ENCODE peak calls at places on chromosomes 3 and 15, in nine cellular contexts. A, K, N, L, Z, O, H, I and B are unnamed samples. For H3K4me1 and H3K36me3, the result is how much of the 10 kb centered on the place peaks cover.

GRCh38 chr15:40002295-40002694 is 36.7 kb downstream of the SRP14 start:
- DNase-seq in A (no peak), O (no peak), Z (peak), I (no peak), N (no peak), H (no peak), L (no peak), K (no peak), B (no peak)

GRCh38 chr3:196604548-196604947 is 34.9 kb upstream of the NRROS start:
- DNase-seq in I (no peak), K (peak), O (peak), N (no peak), Z (no peak), H (no peak), L (no peak), A (no peak), B (no peak)

GRCh38 chr3:195701042-195701910 is 19.5 kb upstream of the MUC20 start:
- DNase-seq in N (no peak), Z (no peak), O (no peak), A (no peak), L (no peak), H (no peak), I (no peak), K (no peak), B (no peak)

GRCh38 chr15:51726302-51727073 is 11.0 kb downstream of the LYSMD2 start:
- DNase-seq in Z (peak), H (peak), L (peak), K (no peak), I (peak), O (no peak), N (no peak), A (no peak), B (no peak)

GRCh38 chr3:144045766-144046165 is 74.1 kb downstream of the DIPK2A start:
- DNase-seq in Z (no peak), I (no peak), A (no peak), O (no peak), L (no peak), N (no peak), K (no peak), H (no peak), B (no peak)

GRCh38 chr3:46607603-46608028 is 4.7 kb upstream of the FAM240A start:
- DNase-seq in I (no peak), L (no peak), A (no peak), H (peak), Z (peak), O (no peak), N (no peak), K (no peak), B (no peak)

GRCh38 chr3:126913524-126913923 is 69.4 kb upstream of the PLXNA1 start:
- DNase-seq in H (no peak), N (no peak), K (no peak), I (no peak), Z (no peak), A (no peak), L (no peak), O (no peak), B (no peak)

GRCh38 chr3:77825045-77825827 is 785.3 kb downstream of the ROBO2 start:
- DNase-seq in I (no peak), L (peak), H (peak), Z (no peak), K (peak), N (peak), A (no peak), O (no peak), B (peak)

GRCh38 chr3:114112696-114113095 is 56.2 kb downstream of the QTRT2 start:
- DNase-seq in I (no peak), A (no peak), Z (no peak), O (no peak), N (no peak), K (no peak), L (no peak), H (no peak), B (no peak)

GRCh38 chr3:170826047-170826446 is 43.9 kb downstream of the RPL22L1 start:
- DNase-seq in I (no peak), Z (peak), A (no peak), L (no peak), O (no peak), K (no peak), H (no peak), N (no peak), B (no peak)

GRCh38 chr3:67704322-67704721 is 49.9 kb upstream of the SUCLG2 start:
- DNase-seq in K (no peak), L (no peak), Z (peak), O (peak), I (no peak), A (no peak), H (no peak), N (no peak), B (no peak)

GRCh38 chr3:113374078-113374477 is 67.2 kb downstream of the CFAP44 start:
- DNase-seq in Z (no peak), K (no peak), H (no peak), I (no peak), N (no peak), A (no peak), L (no peak), O (no peak), B (no peak)

GRCh38 chr3:19159966-19160365 is 11.7 kb downstream of the KCNH8 start:
- DNase-seq in L (no peak), Z (no peak), N (no peak), H (no peak), I (no peak), O (no peak), A (no peak), K (no peak), B (no peak)

GRCh38 chr3:98695816-98696215 is 67.3 kb upstream of the ST3GAL6 start:
- DNase-seq in A (no peak), Z (no peak), N (no peak), L (no peak), K (no peak), H (no peak), O (no peak), I (no peak), B (no peak)

GRCh38 chr15:65338366-65338765 is 33.9 kb downstream of the RNU5B-1 start:
- DNase-seq in Z (no peak), L (no peak), I (no peak), K (peak), O (no peak), H (no peak), A (no peak), N (no peak), B (no peak)

GRCh38 chr3:72738752-72739520 is 109.3 kb downstream of the SHQ1 start:
- DNase-seq in I (peak), Z (peak), A (no peak), K (peak), O (peak), L (peak), N (peak), H (peak), B (no peak)

GRCh38 chr3:186790261-186790981 is 7.0 kb downstream of the EIF4A2 start:
- DNase-seq in H (peak), O (peak), Z (peak), N (no peak), I (no peak), L (no peak), K (no peak), A (no peak), B (no peak)

GRCh38 chr3:149965278-149965677 is 5.4 kb downstream of the PFN2 start:
- DNase-seq in Z (no peak), K (no peak), A (no peak), N (no peak), O (peak), L (no peak), I (no peak), H (no peak), B (no peak)

GRCh38 chr15:61661791-61662190 is 398.5 kb downstream of the VPS13C start:
- DNase-seq in L (no peak), A (no peak), I (no peak), H (no peak), O (no peak), K (no peak), Z (no peak), N (no peak), B (peak)

GRCh38 chr3:48013288-48013980 is 2.8 kb downstream of the MAP4 start:
- DNase-seq in I (no peak), K (no peak), A (no peak), H (peak), Z (no peak), L (peak), O (no peak), N (no peak), B (no peak)

GRCh38 chr3:187750041-187750512 is 4.8 kb upstream of the BCL6 start:
- DNase-seq in O (peak), Z (peak), H (no peak), N (peak), I (peak), L (peak), A (no peak), K (no peak), B (no peak)

GRCh38 chr3:195003893-195004289 is 267.1 kb downstream of the XXYLT1 start:
- DNase-seq in Z (no peak), N (no peak), L (no peak), A (no peak), K (no peak), I (no peak), H (no peak), O (no peak), B (peak)

GRCh38 chr3:13782501-13782900 is 97.4 kb downstream of the WNT7A start:
- DNase-seq in N (no peak), Z (no peak), A (no peak), I (no peak), H (no peak), O (no peak), L (peak), K (no peak), B (no peak)

GRCh38 chr3:126454026-126454425 is 21.7 kb downstream of the ZXDC start:
- DNase-seq in H (no peak), L (no peak), I (no peak), A (no peak), K (no peak), O (no peak), N (no peak), Z (no peak), B (no peak)

GRCh38 chr15:83449250-83449671 is 2.1 kb downstream of the SH3GL3 start:
- DNase-seq in O (no peak), K (no peak), A (no peak), N (no peak), I (no peak), Z (no peak), H (no peak), L (no peak), B (no peak)

GRCh38 chr3:100256724-100257123 is 4.1 kb upstream of the TBC1D23 start:
- DNase-seq in I (no peak), K (no peak), N (no peak), O (no peak), Z (no peak), L (no peak), A (no peak), H (no peak), B (no peak)

GRCh38 chr3:197458179-197458707 is 97.5 kb downstream of the BDH1 start:
- DNase-seq in A (no peak), O (no peak), Z (peak), I (no peak), H (no peak), K (peak), N (no peak), L (peak), B (no peak)

GRCh38 chr3:190491533-190492054 is 22.3 kb upstream of the IL1RAP start:
- DNase-seq in I (no peak), L (no peak), K (no peak), Z (no peak), A (no peak), H (no peak), N (no peak), O (no peak), B (no peak)

GRCh38 chr3:37660782-37661181 is 200.9 kb upstream of the CTDSPL start:
- DNase-seq in N (no peak), L (no peak), I (no peak), A (no peak), H (no peak), K (no peak), Z (no peak), O (no peak), B (no peak)

GRCh38 chr15:64944961-64945360 is 33.3 kb downstream of the ANKDD1A start:
- DNase-seq in H (no peak), L (no peak), Z (no peak), I (no peak), N (no peak), K (no peak), A (no peak), O (no peak), B (no peak)

GRCh38 chr3:123723527-123724168 is 138.8 kb upstream of the HACD2 start:
- DNase-seq in I (peak), K (no peak), L (peak), N (peak), O (peak), A (no peak), Z (peak), H (peak), B (peak)

GRCh38 chr3:42369304-42369703 is 41.1 kb downstream of the LYZL4 start:
- DNase-seq in Z (peak), N (no peak), H (no peak), A (no peak), O (no peak), L (peak), I (peak), K (no peak), B (no peak)

GRCh38 chr3:111758642-111759041 is 100.4 kb upstream of the PHLDB2 start:
- DNase-seq in K (no peak), H (no peak), I (no peak), A (no peak), O (no peak), N (no peak), Z (no peak), L (no peak), B (no peak)

GRCh38 chr3:102036015-102036414 is 186.7 kb downstream of the NFKBIZ start:
- DNase-seq in Z (no peak), K (no peak), N (no peak), I (no peak), O (peak), L (no peak), A (no peak), H (no peak), B (no peak)

GRCh38 chr3:102037791-102038190 is 188.5 kb downstream of the NFKBIZ start:
- DNase-seq in L (no peak), K (no peak), H (no peak), I (no peak), A (no peak), O (no peak), Z (no peak), N (no peak), B (no peak)

GRCh38 chr3:102036472-102036871 is 187.2 kb downstream of the NFKBIZ start:
- DNase-seq in O (no peak), L (no peak), A (no peak), I (no peak), H (no peak), Z (no peak), K (no peak), N (no peak), B (no peak)

GRCh38 chr3:102037209-102037608 is 187.9 kb downstream of the NFKBIZ start:
- DNase-seq in I (no peak), Z (peak), N (no peak), O (no peak), A (no peak), K (no peak), L (no peak), H (no peak), B (no peak)

DNA sequence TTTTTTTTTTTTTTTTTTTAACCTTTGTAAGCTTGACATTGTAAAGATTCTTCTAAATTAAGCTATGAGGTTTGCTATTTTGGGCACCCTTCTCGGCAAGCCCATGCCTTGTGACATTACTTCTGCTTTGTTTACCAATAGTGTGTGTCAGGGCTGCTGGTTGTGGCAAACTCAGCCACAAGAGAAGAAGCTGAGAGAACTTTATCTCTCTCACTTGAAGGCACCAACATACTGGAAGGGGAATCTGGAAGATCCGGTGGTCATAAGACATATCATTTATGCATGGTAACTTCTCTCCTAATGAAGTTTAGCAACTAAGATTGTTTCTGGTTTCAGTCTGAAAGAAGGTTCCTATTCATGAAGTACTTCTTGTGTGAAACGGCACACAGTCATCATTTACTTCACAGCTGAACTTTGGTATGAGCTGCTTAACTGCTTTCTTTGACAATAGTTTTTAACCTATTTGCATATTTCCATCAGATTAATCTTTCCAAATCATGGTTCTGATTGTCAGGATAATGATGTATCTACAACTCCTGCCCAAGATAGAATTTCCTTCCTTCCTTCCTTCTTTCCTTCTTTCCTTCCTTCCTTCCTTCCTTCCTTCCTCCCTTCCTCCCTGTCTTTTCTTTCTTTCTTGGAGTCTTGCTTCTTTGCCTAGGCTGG is 189.3 kb downstream of the NFKBIZ start:
- DNase-seq in I (no peak), K (no peak), Z (no peak), A (no peak), N (no peak), H (no peak), L (no peak), O (no peak), B (no peak)
- H3K4me1 ChIP-seq in I (under half), K (under half), Z (under half), A (under half), N (under half), H (under half), L (under half), O (under half), B (under half)

DNA sequence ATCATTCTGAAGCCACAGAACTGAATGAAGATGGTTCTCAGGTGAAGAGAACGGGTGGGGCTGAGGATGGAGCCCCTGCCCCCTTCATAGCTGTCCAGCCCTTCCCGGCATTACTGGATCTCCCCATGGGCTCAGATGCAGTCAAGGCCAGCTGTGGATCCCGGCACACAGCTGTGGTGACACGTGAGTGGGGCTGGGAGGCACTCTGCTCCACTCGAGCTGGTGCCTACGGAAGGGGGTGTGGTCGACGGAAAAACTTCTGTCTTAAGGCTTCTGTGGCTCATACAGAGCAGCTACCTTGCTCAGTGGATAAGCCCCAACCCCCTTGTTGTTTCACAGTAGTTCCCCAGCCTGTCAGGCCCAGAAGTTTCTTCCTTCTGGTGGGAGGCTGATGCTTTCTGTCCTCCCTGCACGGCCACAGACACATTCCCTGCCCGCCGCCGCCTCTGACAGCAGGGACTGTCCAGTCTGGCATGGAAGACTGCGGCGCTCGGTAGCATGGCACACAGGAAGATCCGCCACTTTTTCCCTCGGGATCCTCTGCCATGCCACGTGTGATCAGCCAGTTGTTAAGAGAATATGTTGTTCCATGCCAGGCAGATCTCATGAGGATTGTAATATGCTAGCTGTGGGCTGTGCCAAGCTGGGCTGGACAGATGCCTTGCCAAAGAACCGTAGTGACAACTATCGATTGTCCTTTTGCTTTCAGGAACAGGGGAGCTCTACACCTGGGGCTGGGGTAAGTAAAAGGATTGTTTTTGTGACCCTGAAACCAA is 5.8 kb downstream of the RCCD1 start:
- DNase-seq in K (no peak), Z (no peak), A (no peak), I (no peak), N (no peak), L (no peak), H (no peak), O (no peak), B (no peak)
- H3K36me3 ChIP-seq in K (under half), Z (under half), A (under half), I (under half), N (under half), L (under half), H (half or more), O (half or more), B (under half)

DNA sequence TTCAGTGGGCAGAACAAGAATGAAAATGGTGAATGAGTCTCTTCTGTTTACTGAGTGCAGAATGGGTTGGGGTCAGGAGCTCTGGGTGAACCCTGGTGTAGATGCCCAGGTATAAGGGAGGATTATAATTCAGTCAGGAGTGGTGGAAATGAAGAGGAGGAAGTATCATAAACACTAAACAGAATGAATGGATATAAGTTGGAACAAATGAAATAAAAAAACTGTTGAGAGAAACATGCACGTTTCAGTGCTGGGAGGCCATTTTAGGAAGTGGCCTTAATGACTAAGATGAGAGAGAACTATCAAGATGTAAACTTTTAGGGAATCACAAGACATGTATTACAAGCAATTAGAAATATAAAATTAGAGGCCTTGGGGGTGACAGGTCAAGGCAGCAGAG is 32.8 kb upstream of the LEKR1 start:
- DNase-seq in A (no peak), Z (no peak), I (no peak), N (no peak), O (no peak), L (no peak), H (no peak), K (no peak), B (no peak)
- H3K4me3 ChIP-seq in A (no peak), Z (no peak), I (no peak), N (no peak), O (no peak), L (no peak), H (no peak), K (no peak), B (no peak)

GRCh38 chr3:179288845-179289244 is 34.0 kb upstream of the ZNF639 start:
- DNase-seq in Z (no peak), K (no peak), L (no peak), H (no peak), O (no peak), A (no peak), N (no peak), I (no peak), B (no peak)
- H3K4me1 ChIP-seq in Z (under half), K (under half), L (under half), H (under half), O (under half), A (under half), N (under half), I (under half), B (under half)

GRCh38 chr3:172287811-172288477 is 160.3 kb downstream of the GHSR start:
- DNase-seq in N (no peak), K (no peak), H (peak), L (no peak), O (no peak), Z (no peak), A (no peak), I (no peak), B (no peak)
- H3K36me3 ChIP-seq in N (under half), K (under half), H (under half), L (under half), O (under half), Z (under half), A (under half), I (under half), B (under half)

DNA sequence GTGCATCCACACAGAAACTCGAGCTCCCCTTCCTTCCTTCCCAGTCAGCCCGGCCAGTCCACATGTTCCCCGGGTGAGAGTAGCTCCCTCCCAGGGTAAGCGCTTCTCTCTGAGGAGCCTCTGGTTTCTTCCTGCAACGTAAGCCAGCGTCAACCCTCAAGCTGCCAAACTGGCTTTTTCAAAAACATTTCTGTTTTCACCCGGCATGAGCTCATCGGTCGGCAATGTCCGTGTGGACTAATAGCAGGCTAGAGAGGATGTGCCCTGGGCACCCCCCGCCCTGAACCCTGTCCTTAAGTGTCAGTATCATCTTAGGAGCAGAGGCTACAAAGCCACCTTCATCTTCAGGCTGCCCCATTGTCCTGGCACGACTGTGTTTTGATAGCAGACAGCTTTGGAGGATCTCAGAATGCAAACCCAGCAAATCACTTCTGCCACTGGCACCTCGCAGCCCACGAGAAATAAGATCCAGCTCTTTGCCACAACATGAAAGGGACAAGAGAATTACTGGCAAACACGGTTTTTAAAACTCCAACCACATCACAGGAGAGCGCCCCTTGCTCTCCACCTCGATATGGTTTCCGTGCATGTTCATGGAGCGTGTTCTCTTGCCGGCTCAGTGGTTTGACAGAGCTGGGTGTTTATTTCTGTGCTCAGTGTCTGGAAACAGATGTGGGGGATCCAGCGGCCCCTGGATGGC is 9.9 kb downstream of the ALDH1A3 start:
- DNase-seq in H (no peak), Z (peak), I (no peak), K (peak), A (no peak), N (peak), L (peak), O (no peak), B (no peak)
- H3K4me3 ChIP-seq in H (no peak), Z (no peak), I (no peak), K (no peak), A (no peak), N (no peak), L (no peak), O (no peak), B (peak)